ENCODE peak calls at places on chromosomes 7 and 10, in nine cellular contexts. S, V, R, N, Z, C, K, D and B are unnamed samples.

GRCh38 chr10:97534746-97535367 is 36.1 kb downstream of the UBTD1 start:
- DNase-seq in S (peak), V (peak), R (no peak), N (peak), Z (no peak), C (no peak), K (no peak), D (no peak), B (no peak)

GRCh38 chr10:103731609-103732270 is 123.6 kb downstream of the SH3PXD2A start:
- DNase-seq in S (peak), V (no peak), R (no peak), N (no peak), Z (no peak), C (no peak), K (no peak), D (no peak), B (no peak)

GRCh38 chr7:128424936-128425335 is 15.2 kb upstream of the IMPDH1 start:
- DNase-seq in S (no peak), V (no peak), R (no peak), N (no peak), Z (no peak), C (no peak), K (no peak), D (no peak), B (no peak)

GRCh38 chr7:36473454-36474282 is 84.0 kb downstream of the ANLN start:
- DNase-seq in S (peak), V (peak), R (peak), N (peak), Z (no peak), C (no peak), K (no peak), D (no peak), B (peak)

GRCh38 chr10:122374859-122375721 is 582 bp downstream of the PLEKHA1 start:
- DNase-seq in S (peak), V (peak), R (no peak), N (peak), Z (no peak), C (peak), K (peak), D (peak), B (peak)

GRCh38 chr10:34109952-34110702 is 705.0 kb downstream of the PARD3 start:
- DNase-seq in S (peak), V (no peak), R (no peak), N (no peak), Z (no peak), C (peak), K (no peak), D (no peak), B (no peak)

GRCh38 chr10:117509573-117509972 is 33.0 kb upstream of the EMX2 start:
- DNase-seq in S (no peak), V (no peak), R (no peak), N (no peak), Z (no peak), C (no peak), K (no peak), D (no peak), B (no peak)

GRCh38 chr10:110411047-110411410 is 86.7 kb upstream of the DUSP5 start:
- DNase-seq in S (peak), V (no peak), R (no peak), N (peak), Z (peak), C (peak), K (no peak), D (no peak), B (no peak)

GRCh38 chr10:5033061-5033770 is 29.6 kb upstream of the AKR1C2 start:
- DNase-seq in S (peak), V (no peak), R (no peak), N (no peak), Z (no peak), C (peak), K (no peak), D (no peak), B (no peak)

GRCh38 chr7:127865466-127865865 is 165.8 kb downstream of the LRRC4 start:
- DNase-seq in S (peak), V (no peak), R (no peak), N (peak), Z (no peak), C (peak), K (no peak), D (no peak), B (no peak)

GRCh38 chr7:106545275-106545674 is 115.7 kb downstream of the CCDC71L start:
- DNase-seq in S (no peak), V (no peak), R (no peak), N (no peak), Z (no peak), C (no peak), K (no peak), D (no peak), B (no peak)

GRCh38 chr10:74213571-74214162 is 62.6 kb downstream of the ADK start:
- DNase-seq in S (peak), V (peak), R (no peak), N (peak), Z (no peak), C (peak), K (no peak), D (peak), B (no peak)

GRCh38 chr7:45695249-45695995 is 121.3 kb downstream of the ADCY1 start:
- DNase-seq in S (no peak), V (peak), R (no peak), N (no peak), Z (no peak), C (no peak), K (no peak), D (no peak), B (no peak)

GRCh38 chr7:19392246-19392645 is 247.0 kb upstream of the FERD3L start:
- DNase-seq in S (peak), V (no peak), R (no peak), N (peak), Z (peak), C (peak), K (no peak), D (no peak), B (no peak)

GRCh38 chr10:24465899-24466615 is 257.1 kb downstream of the KIAA1217 start:
- DNase-seq in S (peak), V (peak), R (no peak), N (no peak), Z (no peak), C (peak), K (no peak), D (no peak), B (no peak)

GRCh38 chr10:33306126-33306525 is 28.3 kb downstream of the NRP1 start:
- DNase-seq in S (no peak), V (no peak), R (no peak), N (peak), Z (no peak), C (peak), K (no peak), D (no peak), B (peak)

GRCh38 chr7:119256001-119256400 is 1017.0 kb upstream of the KCND2 start:
- DNase-seq in S (peak), V (no peak), R (no peak), N (no peak), Z (no peak), C (no peak), K (no peak), D (no peak), B (no peak)

GRCh38 chr7:27873981-27874957 is 134.3 kb downstream of the TAX1BP1 start:
- DNase-seq in S (peak), V (no peak), R (no peak), N (peak), Z (peak), C (peak), K (no peak), D (no peak), B (no peak)

GRCh38 chr10:3881622-3882021 is 96.6 kb upstream of the KLF6 start:
- DNase-seq in S (peak), V (peak), R (no peak), N (no peak), Z (no peak), C (no peak), K (no peak), D (no peak), B (no peak)

GRCh38 chr7:132059141-132059540 is 502.7 kb upstream of the PODXL start:
- DNase-seq in S (no peak), V (no peak), R (no peak), N (no peak), Z (no peak), C (no peak), K (no peak), D (no peak), B (no peak)

GRCh38 chr10:133048306-133048705 is 39.4 kb upstream of the ADGRA1 start:
- DNase-seq in S (no peak), V (no peak), R (no peak), N (no peak), Z (no peak), C (no peak), K (no peak), D (no peak), B (no peak)

GRCh38 chr10:30118590-30118989 is 59.2 kb upstream of the JCAD start:
- DNase-seq in S (no peak), V (no peak), R (no peak), N (no peak), Z (no peak), C (no peak), K (no peak), D (no peak), B (no peak)

GRCh38 chr7:127189885-127190284 is 62.9 kb downstream of the GRM8 start:
- DNase-seq in S (no peak), V (no peak), R (peak), N (no peak), Z (no peak), C (no peak), K (peak), D (no peak), B (no peak)

GRCh38 chr10:123241391-123242141 is 87.4 kb downstream of the BUB3 start:
- DNase-seq in S (no peak), V (peak), R (no peak), N (peak), Z (no peak), C (no peak), K (no peak), D (peak), B (no peak)